ENCODE peak calls at places on chromosomes 5 and 9, in five cellular contexts. One of them, this sample, is unnamed.

GRCh38 chr5:71475788-71476384 is 20.4 kb downstream of the BDP1 start:
- DNase-seq in fibroblast of mammary gland: peak
- DNase-seq in RPMI8226: peak
- DNase-seq in bronchial epithelial cell: peak
- DNase-seq in DMS 273 treated with DMSO at 0.1 percent for 48 hours: no peak
- DNase-seq in this sample: no peak

GRCh38 chr9:99431103-99431502 is 209.0 kb downstream of the SEC61B start:
- DNase-seq in fibroblast of mammary gland: peak
- DNase-seq in RPMI8226: no peak
- DNase-seq in bronchial epithelial cell: peak
- DNase-seq in DMS 273 treated with DMSO at 0.1 percent for 48 hours: no peak
- DNase-seq in this sample: peak

GRCh38 chr5:175336781-175337180 is 107.2 kb downstream of the DRD1 start:
- DNase-seq in fibroblast of mammary gland: no peak
- DNase-seq in RPMI8226: no peak
- DNase-seq in bronchial epithelial cell: no peak
- DNase-seq in DMS 273 treated with DMSO at 0.1 percent for 48 hours: no peak
- DNase-seq in this sample: no peak

GRCh38 chr5:473344-474192 is 30.6 kb downstream of the EXOC3 start:
- DNase-seq in fibroblast of mammary gland: peak
- DNase-seq in RPMI8226: peak
- DNase-seq in bronchial epithelial cell: peak
- DNase-seq in DMS 273 treated with DMSO at 0.1 percent for 48 hours: no peak
- DNase-seq in this sample: peak

GRCh38 chr5:40481226-40481625 is 198.5 kb upstream of the PTGER4 start:
- DNase-seq in fibroblast of mammary gland: no peak
- DNase-seq in RPMI8226: no peak
- DNase-seq in bronchial epithelial cell: peak
- DNase-seq in DMS 273 treated with DMSO at 0.1 percent for 48 hours: no peak
- DNase-seq in this sample: peak

GRCh38 chr5:81233080-81233634 is at the start of gene CKMT2:
- DNase-seq in fibroblast of mammary gland: peak
- DNase-seq in RPMI8226: no peak
- DNase-seq in bronchial epithelial cell: no peak
- DNase-seq in DMS 273 treated with DMSO at 0.1 percent for 48 hours: no peak
- DNase-seq in this sample: no peak

GRCh38 chr5:168706655-168707069 is 127.5 kb upstream of the PANK3 start:
- DNase-seq in fibroblast of mammary gland: peak
- DNase-seq in RPMI8226: peak
- DNase-seq in bronchial epithelial cell: peak
- DNase-seq in DMS 273 treated with DMSO at 0.1 percent for 48 hours: no peak
- DNase-seq in this sample: no peak

GRCh38 chr9:112308576-112308975 is 24.8 kb downstream of the PTBP3 start:
- DNase-seq in fibroblast of mammary gland: no peak
- DNase-seq in RPMI8226: no peak
- DNase-seq in bronchial epithelial cell: no peak
- DNase-seq in DMS 273 treated with DMSO at 0.1 percent for 48 hours: no peak
- DNase-seq in this sample: no peak

GRCh38 chr9:112325127-112325526 is 8.3 kb downstream of the PTBP3 start:
- DNase-seq in fibroblast of mammary gland: no peak
- DNase-seq in RPMI8226: no peak
- DNase-seq in bronchial epithelial cell: no peak
- DNase-seq in DMS 273 treated with DMSO at 0.1 percent for 48 hours: no peak
- DNase-seq in this sample: peak

GRCh38 chr9:2181794-2182193 is 166.6 kb downstream of the SMARCA2 start:
- DNase-seq in fibroblast of mammary gland: peak
- DNase-seq in RPMI8226: no peak
- DNase-seq in bronchial epithelial cell: no peak
- DNase-seq in DMS 273 treated with DMSO at 0.1 percent for 48 hours: no peak
- DNase-seq in this sample: peak

GRCh38 chr5:159510282-159510681 is 180.0 kb upstream of the IL12B start:
- DNase-seq in fibroblast of mammary gland: peak
- DNase-seq in RPMI8226: no peak
- DNase-seq in bronchial epithelial cell: peak
- DNase-seq in DMS 273 treated with DMSO at 0.1 percent for 48 hours: peak
- DNase-seq in this sample: peak

GRCh38 chr5:29896651-29897050 is 1296.8 kb upstream of the CDH6 start:
- DNase-seq in fibroblast of mammary gland: no peak
- DNase-seq in RPMI8226: no peak
- DNase-seq in bronchial epithelial cell: peak
- DNase-seq in DMS 273 treated with DMSO at 0.1 percent for 48 hours: no peak
- DNase-seq in this sample: no peak

GRCh38 chr5:125410501-125411162 is 664.2 kb upstream of the ZNF608 start:
- DNase-seq in fibroblast of mammary gland: peak
- DNase-seq in RPMI8226: no peak
- DNase-seq in bronchial epithelial cell: peak
- DNase-seq in DMS 273 treated with DMSO at 0.1 percent for 48 hours: peak
- DNase-seq in this sample: peak

GRCh38 chr9:124440786-124441185 is 9.5 kb upstream of the ADGRD2 start:
- DNase-seq in fibroblast of mammary gland: no peak
- DNase-seq in RPMI8226: no peak
- DNase-seq in bronchial epithelial cell: no peak
- DNase-seq in DMS 273 treated with DMSO at 0.1 percent for 48 hours: no peak
- DNase-seq in this sample: no peak

GRCh38 chr5:53399921-53400697 is 80.3 kb upstream of the FST start:
- DNase-seq in fibroblast of mammary gland: peak
- DNase-seq in RPMI8226: no peak
- DNase-seq in bronchial epithelial cell: no peak
- DNase-seq in DMS 273 treated with DMSO at 0.1 percent for 48 hours: no peak
- DNase-seq in this sample: no peak

GRCh38 chr5:106288977-106289376 is 1381.8 kb downstream of the EFNA5 start:
- DNase-seq in fibroblast of mammary gland: peak
- DNase-seq in RPMI8226: no peak
- DNase-seq in bronchial epithelial cell: peak
- DNase-seq in DMS 273 treated with DMSO at 0.1 percent for 48 hours: no peak
- DNase-seq in this sample: no peak

GRCh38 chr9:1837453-1838084 is 177.6 kb upstream of the SMARCA2 start:
- DNase-seq in fibroblast of mammary gland: peak
- DNase-seq in RPMI8226: peak
- DNase-seq in bronchial epithelial cell: peak
- DNase-seq in DMS 273 treated with DMSO at 0.1 percent for 48 hours: no peak
- DNase-seq in this sample: peak

GRCh38 chr5:172726966-172727365 is 44.0 kb downstream of the DUSP1 start:
- DNase-seq in fibroblast of mammary gland: no peak
- DNase-seq in RPMI8226: no peak
- DNase-seq in bronchial epithelial cell: no peak
- DNase-seq in DMS 273 treated with DMSO at 0.1 percent for 48 hours: no peak
- DNase-seq in this sample: no peak

GRCh38 chr5:168943999-168944398 is 356.9 kb downstream of the SLIT3 start:
- DNase-seq in fibroblast of mammary gland: no peak
- DNase-seq in RPMI8226: no peak
- DNase-seq in bronchial epithelial cell: no peak
- DNase-seq in DMS 273 treated with DMSO at 0.1 percent for 48 hours: no peak
- DNase-seq in this sample: no peak

This sample was measured in foreskin keratinocyte.